ENCODE peak calls at places on chromosomes 16 and 17, in nine cellular contexts. One of them, this sample, is unnamed.

GRCh38 chr17:17220529-17220928 is 14.4 kb upstream of the PLD6 start:
- DNase-seq in NCI-H748 treated with DMSO at 0.1 percent for 48 hours: no peak
- DNase-seq in MCF 10A: no peak
- DNase-seq in tibial nerve: no peak
- DNase-seq in NCI-H2029 treated with DMSO at 0.1 percent for 48 hours: no peak
- DNase-seq in lung microvascular endothelial cell: no peak
- DNase-seq in stromal cell of bone marrow: no peak
- DNase-seq in activated CD4-positive, CD25-positive, alpha-beta regulatory T cell: no peak
- DNase-seq in stimulated activated CD4-positive, alpha-beta T cell treated with anti-CD3 and anti-CD28 coated beads, Interleukin-15, amount 100 ng/mL, for 1 hour: no peak
- DNase-seq in this sample: no peak

GRCh38 chr17:5640726-5641125 is 56.4 kb upstream of the NLRP1 start:
- DNase-seq in NCI-H748 treated with DMSO at 0.1 percent for 48 hours: no peak
- DNase-seq in MCF 10A: no peak
- DNase-seq in tibial nerve: no peak
- DNase-seq in NCI-H2029 treated with DMSO at 0.1 percent for 48 hours: no peak
- DNase-seq in lung microvascular endothelial cell: no peak
- DNase-seq in stromal cell of bone marrow: no peak
- DNase-seq in activated CD4-positive, CD25-positive, alpha-beta regulatory T cell: no peak
- DNase-seq in stimulated activated CD4-positive, alpha-beta T cell treated with anti-CD3 and anti-CD28 coated beads, Interleukin-15, amount 100 ng/mL, for 1 hour: no peak
- DNase-seq in this sample: no peak

GRCh38 chr16:76035689-76036088 is 241.5 kb upstream of the CNTNAP4 start:
- DNase-seq in NCI-H748 treated with DMSO at 0.1 percent for 48 hours: no peak
- DNase-seq in MCF 10A: peak
- DNase-seq in tibial nerve: no peak
- DNase-seq in NCI-H2029 treated with DMSO at 0.1 percent for 48 hours: no peak
- DNase-seq in lung microvascular endothelial cell: no peak
- DNase-seq in stromal cell of bone marrow: no peak
- DNase-seq in activated CD4-positive, CD25-positive, alpha-beta regulatory T cell: no peak
- DNase-seq in stimulated activated CD4-positive, alpha-beta T cell treated with anti-CD3 and anti-CD28 coated beads, Interleukin-15, amount 100 ng/mL, for 1 hour: no peak
- DNase-seq in this sample: no peak

GRCh38 chr16:65069090-65069489 is 52.8 kb downstream of the CDH11 start:
- DNase-seq in NCI-H748 treated with DMSO at 0.1 percent for 48 hours: no peak
- DNase-seq in MCF 10A: peak
- DNase-seq in tibial nerve: no peak
- DNase-seq in NCI-H2029 treated with DMSO at 0.1 percent for 48 hours: no peak
- DNase-seq in lung microvascular endothelial cell: no peak
- DNase-seq in stromal cell of bone marrow: peak
- DNase-seq in activated CD4-positive, CD25-positive, alpha-beta regulatory T cell: no peak
- DNase-seq in stimulated activated CD4-positive, alpha-beta T cell treated with anti-CD3 and anti-CD28 coated beads, Interleukin-15, amount 100 ng/mL, for 1 hour: no peak
- DNase-seq in this sample: no peak

GRCh38 chr16:89395150-89396142 is 94.9 kb downstream of the ANKRD11 start:
- DNase-seq in NCI-H748 treated with DMSO at 0.1 percent for 48 hours: no peak
- DNase-seq in MCF 10A: peak
- DNase-seq in tibial nerve: peak
- DNase-seq in NCI-H2029 treated with DMSO at 0.1 percent for 48 hours: no peak
- DNase-seq in lung microvascular endothelial cell: no peak
- DNase-seq in stromal cell of bone marrow: peak
- DNase-seq in activated CD4-positive, CD25-positive, alpha-beta regulatory T cell: no peak
- DNase-seq in stimulated activated CD4-positive, alpha-beta T cell treated with anti-CD3 and anti-CD28 coated beads, Interleukin-15, amount 100 ng/mL, for 1 hour: no peak
- DNase-seq in this sample: no peak

GRCh38 chr16:67339453-67339852 is 12.8 kb downstream of the LRRC36 start:
- DNase-seq in NCI-H748 treated with DMSO at 0.1 percent for 48 hours: no peak
- DNase-seq in MCF 10A: peak
- DNase-seq in tibial nerve: no peak
- DNase-seq in NCI-H2029 treated with DMSO at 0.1 percent for 48 hours: no peak
- DNase-seq in lung microvascular endothelial cell: peak
- DNase-seq in stromal cell of bone marrow: no peak
- DNase-seq in activated CD4-positive, CD25-positive, alpha-beta regulatory T cell: no peak
- DNase-seq in stimulated activated CD4-positive, alpha-beta T cell treated with anti-CD3 and anti-CD28 coated beads, Interleukin-15, amount 100 ng/mL, for 1 hour: no peak
- DNase-seq in this sample: no peak

GRCh38 chr17:76147211-76148014 is 6.4 kb upstream of the FOXJ1 start:
- DNase-seq in NCI-H748 treated with DMSO at 0.1 percent for 48 hours: peak
- DNase-seq in MCF 10A: peak
- DNase-seq in tibial nerve: no peak
- DNase-seq in NCI-H2029 treated with DMSO at 0.1 percent for 48 hours: no peak
- DNase-seq in lung microvascular endothelial cell: peak
- DNase-seq in stromal cell of bone marrow: peak
- DNase-seq in activated CD4-positive, CD25-positive, alpha-beta regulatory T cell: no peak
- DNase-seq in stimulated activated CD4-positive, alpha-beta T cell treated with anti-CD3 and anti-CD28 coated beads, Interleukin-15, amount 100 ng/mL, for 1 hour: no peak
- DNase-seq in this sample: no peak

GRCh38 chr17:40104570-40105471 is 4.4 kb upstream of the NR1D1 start:
- DNase-seq in NCI-H748 treated with DMSO at 0.1 percent for 48 hours: no peak
- DNase-seq in MCF 10A: no peak
- DNase-seq in tibial nerve: no peak
- DNase-seq in NCI-H2029 treated with DMSO at 0.1 percent for 48 hours: no peak
- DNase-seq in lung microvascular endothelial cell: no peak
- DNase-seq in stromal cell of bone marrow: no peak
- DNase-seq in activated CD4-positive, CD25-positive, alpha-beta regulatory T cell: no peak
- DNase-seq in stimulated activated CD4-positive, alpha-beta T cell treated with anti-CD3 and anti-CD28 coated beads, Interleukin-15, amount 100 ng/mL, for 1 hour: no peak
- DNase-seq in this sample: no peak

GRCh38 chr16:2006317-2006716 is 3.3 kb downstream of the ZNF598 start:
- DNase-seq in NCI-H748 treated with DMSO at 0.1 percent for 48 hours: no peak
- DNase-seq in MCF 10A: no peak
- DNase-seq in tibial nerve: no peak
- DNase-seq in NCI-H2029 treated with DMSO at 0.1 percent for 48 hours: no peak
- DNase-seq in lung microvascular endothelial cell: no peak
- DNase-seq in stromal cell of bone marrow: no peak
- DNase-seq in activated CD4-positive, CD25-positive, alpha-beta regulatory T cell: no peak
- DNase-seq in stimulated activated CD4-positive, alpha-beta T cell treated with anti-CD3 and anti-CD28 coated beads, Interleukin-15, amount 100 ng/mL, for 1 hour: no peak
- DNase-seq in this sample: no peak

GRCh38 chr16:20859699-20860098 is 40.5 kb downstream of the DCUN1D3 start:
- DNase-seq in NCI-H748 treated with DMSO at 0.1 percent for 48 hours: no peak
- DNase-seq in MCF 10A: no peak
- DNase-seq in tibial nerve: no peak
- DNase-seq in NCI-H2029 treated with DMSO at 0.1 percent for 48 hours: no peak
- DNase-seq in lung microvascular endothelial cell: no peak
- DNase-seq in stromal cell of bone marrow: no peak
- DNase-seq in activated CD4-positive, CD25-positive, alpha-beta regulatory T cell: no peak
- DNase-seq in stimulated activated CD4-positive, alpha-beta T cell treated with anti-CD3 and anti-CD28 coated beads, Interleukin-15, amount 100 ng/mL, for 1 hour: no peak
- DNase-seq in this sample: no peak

GRCh38 chr17:20281860-20282259 is 185.5 kb downstream of the LGALS9B start:
- DNase-seq in NCI-H748 treated with DMSO at 0.1 percent for 48 hours: no peak
- DNase-seq in MCF 10A: no peak
- DNase-seq in tibial nerve: peak
- DNase-seq in NCI-H2029 treated with DMSO at 0.1 percent for 48 hours: no peak
- DNase-seq in lung microvascular endothelial cell: no peak
- DNase-seq in stromal cell of bone marrow: no peak
- DNase-seq in activated CD4-positive, CD25-positive, alpha-beta regulatory T cell: no peak
- DNase-seq in stimulated activated CD4-positive, alpha-beta T cell treated with anti-CD3 and anti-CD28 coated beads, Interleukin-15, amount 100 ng/mL, for 1 hour: no peak
- DNase-seq in this sample: no peak

GRCh38 chr16:62077998-62078397 is 41.8 kb upstream of the CDH8 start:
- DNase-seq in NCI-H748 treated with DMSO at 0.1 percent for 48 hours: no peak
- DNase-seq in MCF 10A: peak
- DNase-seq in tibial nerve: no peak
- DNase-seq in NCI-H2029 treated with DMSO at 0.1 percent for 48 hours: no peak
- DNase-seq in lung microvascular endothelial cell: no peak
- DNase-seq in stromal cell of bone marrow: no peak
- DNase-seq in activated CD4-positive, CD25-positive, alpha-beta regulatory T cell: no peak
- DNase-seq in stimulated activated CD4-positive, alpha-beta T cell treated with anti-CD3 and anti-CD28 coated beads, Interleukin-15, amount 100 ng/mL, for 1 hour: no peak
- DNase-seq in this sample: no peak

GRCh38 chr16:12063435-12063834 is 86.9 kb downstream of the SNX29 start:
- DNase-seq in NCI-H748 treated with DMSO at 0.1 percent for 48 hours: no peak
- DNase-seq in MCF 10A: no peak
- DNase-seq in tibial nerve: no peak
- DNase-seq in NCI-H2029 treated with DMSO at 0.1 percent for 48 hours: no peak
- DNase-seq in lung microvascular endothelial cell: no peak
- DNase-seq in stromal cell of bone marrow: no peak
- DNase-seq in activated CD4-positive, CD25-positive, alpha-beta regulatory T cell: no peak
- DNase-seq in stimulated activated CD4-positive, alpha-beta T cell treated with anti-CD3 and anti-CD28 coated beads, Interleukin-15, amount 100 ng/mL, for 1 hour: no peak
- DNase-seq in this sample: no peak

This sample was measured in NCI-H1436.